ENCODE peak calls at places on chromosomes 7 and 10, in eight cellular contexts. Y, E, M, O, I, P, N and V are unnamed samples.

GRCh38 chr10:119297207-119297968 is 90.0 kb downstream of the GRK5 start:
- DNase-seq in Y (no peak), E (no peak), M (no peak), O (no peak), I (no peak), P (no peak), N (no peak), V (no peak)

GRCh38 chr10:102497545-102497944 is 5.0 kb downstream of the ACTR1A start:
- DNase-seq in Y (no peak), E (no peak), M (no peak), O (no peak), I (no peak), P (no peak), N (no peak), V (no peak)

GRCh38 chr7:29609162-29610030 is 45.8 kb downstream of the PRR15 start:
- DNase-seq in Y (peak), E (peak), M (peak), O (peak), I (peak), P (peak), N (peak), V (no peak)

GRCh38 chr10:106474891-106475290 is 689.6 kb downstream of the SORCS1 start:
- DNase-seq in Y (no peak), E (no peak), M (peak), O (peak), I (no peak), P (no peak), N (no peak), V (no peak)

GRCh38 chr7:85593355-85593754 is 406.5 kb upstream of the SEMA3D start:
- DNase-seq in Y (no peak), E (no peak), M (no peak), O (no peak), I (no peak), P (no peak), N (no peak), V (no peak)

GRCh38 chr7:152399344-152399743 is 36.5 kb downstream of the KMT2C start:
- DNase-seq in Y (no peak), E (no peak), M (no peak), O (no peak), I (no peak), P (peak), N (no peak), V (no peak)

GRCh38 chr7:51324206-51324884 is 7.7 kb upstream of the COBL start:
- DNase-seq in Y (no peak), E (no peak), M (no peak), O (peak), I (no peak), P (no peak), N (no peak), V (no peak)

GRCh38 chr10:118259288-118259906 is 82.7 kb downstream of the FAM204A start:
- DNase-seq in Y (no peak), E (peak), M (peak), O (peak), I (peak), P (peak), N (no peak), V (no peak)

GRCh38 chr10:72027498-72027897 is 60.9 kb downstream of the SPOCK2 start:
- DNase-seq in Y (no peak), E (no peak), M (peak), O (no peak), I (no peak), P (no peak), N (peak), V (no peak)

GRCh38 chr10:78944658-78945333 is 124.0 kb upstream of the ZMIZ1 start:
- DNase-seq in Y (no peak), E (no peak), M (peak), O (peak), I (no peak), P (no peak), N (peak), V (no peak)

GRCh38 chr10:90925078-90926029 is 4.5 kb upstream of the ANKRD1 start:
- DNase-seq in Y (no peak), E (no peak), M (no peak), O (no peak), I (no peak), P (no peak), N (no peak), V (no peak)

GRCh38 chr7:131502810-131503545 is 53.5 kb downstream of the PODXL start:
- DNase-seq in Y (no peak), E (peak), M (no peak), O (peak), I (peak), P (no peak), N (no peak), V (no peak)

GRCh38 chr10:19917756-19918478 is 101.7 kb downstream of the PLXDC2 start:
- DNase-seq in Y (no peak), E (no peak), M (no peak), O (no peak), I (no peak), P (no peak), N (peak), V (no peak)

GRCh38 chr10:114618722-114619121 is 39.4 kb downstream of the ABLIM1 start:
- DNase-seq in Y (no peak), E (no peak), M (no peak), O (no peak), I (no peak), P (no peak), N (no peak), V (no peak)

GRCh38 chr10:95391570-95392249 is 100.9 kb upstream of the PDLIM1 start:
- DNase-seq in Y (no peak), E (peak), M (peak), O (peak), I (no peak), P (peak), N (peak), V (no peak)

GRCh38 chr7:47428052-47428779 is 153.7 kb downstream of the TNS3 start:
- DNase-seq in Y (peak), E (no peak), M (no peak), O (no peak), I (no peak), P (no peak), N (no peak), V (no peak)

GRCh38 chr10:132511692-132512442 is 25.7 kb upstream of the INPP5A start:
- DNase-seq in Y (no peak), E (no peak), M (no peak), O (no peak), I (no peak), P (no peak), N (no peak), V (no peak)

GRCh38 chr7:90766814-90767564 is 170.9 kb downstream of the CDK14 start:
- DNase-seq in Y (no peak), E (no peak), M (peak), O (peak), I (peak), P (peak), N (peak), V (no peak)

DNA sequence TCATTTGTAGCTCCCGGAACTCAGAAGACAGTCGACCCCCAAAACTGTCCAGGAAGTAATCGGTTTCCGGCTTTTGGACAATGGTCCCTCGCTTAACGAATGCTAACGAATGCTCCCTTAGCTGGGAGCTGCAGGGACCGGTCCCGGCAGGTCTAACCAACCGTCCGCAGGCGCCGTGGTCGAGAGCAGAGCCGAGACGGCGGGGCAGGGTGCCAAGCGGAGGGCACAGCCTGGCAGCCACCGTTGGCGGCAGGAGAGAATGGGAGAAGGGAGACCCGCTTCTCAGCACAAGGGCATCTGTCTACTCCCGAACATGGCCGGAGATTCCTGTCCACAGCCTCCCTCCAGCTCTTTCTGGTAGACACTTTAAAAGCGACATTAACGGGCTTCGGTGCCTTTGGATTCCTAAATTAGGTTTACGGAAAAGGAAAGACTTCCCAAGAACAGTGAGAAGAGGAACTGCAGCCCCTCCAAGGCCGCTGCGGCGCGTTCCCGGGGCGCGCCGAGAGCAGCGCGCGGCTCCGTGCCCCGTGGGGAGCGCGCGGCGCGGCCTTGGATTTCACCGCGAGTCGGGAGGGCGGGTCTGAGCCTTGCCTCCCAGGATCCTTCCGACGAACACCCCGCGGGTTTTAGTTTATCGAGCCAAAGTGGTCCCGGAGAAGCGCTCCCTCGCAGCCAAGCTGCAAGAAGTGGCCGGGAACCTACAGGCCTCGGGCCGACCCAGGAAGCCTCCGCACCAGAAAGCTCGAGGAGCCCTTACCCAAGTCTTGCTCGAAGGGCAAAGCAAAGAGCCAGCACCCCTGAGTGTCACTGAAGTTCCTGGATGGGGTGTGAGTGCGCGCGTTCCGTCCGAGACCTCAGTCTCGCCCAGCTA is 3.6 kb upstream of the TBX20 start:
- DNase-seq in Y (no peak), E (no peak), M (no peak), O (no peak), I (no peak), P (peak), N (no peak), V (no peak)
- TF ChIP-seq EZH2 in Y (peak), E (no peak), M (no peak), O (no peak), I (no peak), P (peak), N (peak), V (no peak)

GRCh38 chr10:59362184-59362966 is at the start of gene FAM13C:
- DNase-seq in Y (peak), E (no peak), M (peak), O (peak), I (peak), P (peak), N (peak), V (no peak)
- H3K9ac ChIP-seq in Y (no peak), E (no peak), M (peak), O (peak), I (no peak), P (peak), N (peak), V (peak)

GRCh38 chr10:49686651-49687050 is 7.2 kb downstream of the C10orf53 start:
- DNase-seq in Y (no peak), E (no peak), M (no peak), O (no peak), I (no peak), P (no peak), N (no peak), V (no peak)

GRCh38 chr10:49691588-49691987 is 12.1 kb downstream of the C10orf53 start:
- DNase-seq in Y (no peak), E (no peak), M (no peak), O (no peak), I (no peak), P (no peak), N (no peak), V (no peak)

GRCh38 chr10:49689882-49690510 is 10.5 kb downstream of the C10orf53 start:
- DNase-seq in Y (no peak), E (no peak), M (no peak), O (no peak), I (no peak), P (peak), N (no peak), V (no peak)

GRCh38 chr10:49690673-49691356 is 11.4 kb downstream of the C10orf53 start:
- DNase-seq in Y (no peak), E (no peak), M (no peak), O (peak), I (no peak), P (peak), N (no peak), V (no peak)

GRCh38 chr10:49688920-49689319 is 9.5 kb downstream of the C10orf53 start:
- DNase-seq in Y (no peak), E (no peak), M (no peak), O (no peak), I (no peak), P (no peak), N (no peak), V (no peak)
- TF ChIP-seq EZH2 in Y (no peak), E (no peak), M (no peak), O (no peak), I (no peak), P (peak), N (no peak), V (no peak)

GRCh38 chr7:27202741-27203134 is 2.8 kb upstream of the HOXA13 start:
- DNase-seq in Y (no peak), E (no peak), M (no peak), O (no peak), I (no peak), P (no peak), N (no peak), V (no peak)

GRCh38 chr7:27203378-27203953 is 3.6 kb upstream of the HOXA13 start:
- DNase-seq in Y (no peak), E (no peak), M (peak), O (no peak), I (no peak), P (no peak), N (no peak), V (no peak)

GRCh38 chr7:27201231-27202017 is 1.5 kb upstream of the HOXA13 start:
- DNase-seq in Y (no peak), E (no peak), M (peak), O (peak), I (no peak), P (no peak), N (no peak), V (no peak)

GRCh38 chr7:27200761-27201230 is 905 bp upstream of the HOXA13 start:
- DNase-seq in Y (no peak), E (no peak), M (peak), O (no peak), I (no peak), P (peak), N (no peak), V (no peak)

GRCh38 chr7:27202018-27202740 is 2.3 kb upstream of the HOXA13 start:
- DNase-seq in Y (no peak), E (no peak), M (peak), O (no peak), I (no peak), P (no peak), N (no peak), V (no peak)
- H3K9ac ChIP-seq in Y (no peak), E (no peak), M (peak), O (no peak), I (no peak), P (no peak), N (no peak), V (no peak)

DNA sequence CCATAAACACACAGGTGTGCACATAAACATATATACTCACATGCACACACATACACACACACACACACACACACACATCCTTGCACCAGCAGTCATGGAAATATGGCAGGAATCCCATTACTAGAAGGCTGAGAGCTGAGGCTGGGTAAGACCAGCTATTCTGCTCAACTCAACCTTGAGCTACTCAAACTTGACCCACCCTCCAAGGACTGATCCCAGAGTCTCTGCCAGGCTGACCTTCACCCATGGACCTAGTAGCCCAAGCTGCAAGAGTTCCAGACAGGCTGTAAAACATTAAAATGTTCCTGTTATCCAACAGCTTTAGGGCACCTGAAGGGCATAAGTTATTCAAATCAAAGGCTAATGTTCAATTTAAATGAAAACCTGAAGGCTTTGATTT is 134.6 kb downstream of the FRMD4A start:
- DNase-seq in Y (no peak), E (no peak), M (no peak), O (no peak), I (no peak), P (no peak), N (no peak), V (no peak)
- TF ChIP-seq EZH2 in Y (no peak), E (no peak), M (no peak), O (no peak), I (no peak), P (no peak), N (no peak), V (no peak)

GRCh38 chr10:6236349-6237188 is 33.8 kb downstream of the PFKFB3 start:
- DNase-seq in Y (no peak), E (no peak), M (no peak), O (no peak), I (no peak), P (no peak), N (peak), V (no peak)
- H3K9ac ChIP-seq in Y (no peak), E (no peak), M (no peak), O (no peak), I (no peak), P (no peak), N (no peak), V (no peak)

GRCh38 chr7:101814996-101815825 is 2.2 kb upstream of the CUX1 start:
- DNase-seq in Y (peak), E (peak), M (peak), O (peak), I (no peak), P (peak), N (no peak), V (no peak)

GRCh38 chr7:101815826-101816488 is 1.5 kb upstream of the CUX1 start:
- DNase-seq in Y (peak), E (peak), M (peak), O (peak), I (peak), P (peak), N (peak), V (no peak)

GRCh38 chr7:101813414-101814019 is 3.9 kb upstream of the CUX1 start:
- DNase-seq in Y (no peak), E (no peak), M (no peak), O (no peak), I (no peak), P (no peak), N (no peak), V (no peak)

GRCh38 chr7:101812595-101812994 is 4.8 kb upstream of the CUX1 start:
- DNase-seq in Y (no peak), E (no peak), M (no peak), O (no peak), I (no peak), P (no peak), N (no peak), V (no peak)

DNA sequence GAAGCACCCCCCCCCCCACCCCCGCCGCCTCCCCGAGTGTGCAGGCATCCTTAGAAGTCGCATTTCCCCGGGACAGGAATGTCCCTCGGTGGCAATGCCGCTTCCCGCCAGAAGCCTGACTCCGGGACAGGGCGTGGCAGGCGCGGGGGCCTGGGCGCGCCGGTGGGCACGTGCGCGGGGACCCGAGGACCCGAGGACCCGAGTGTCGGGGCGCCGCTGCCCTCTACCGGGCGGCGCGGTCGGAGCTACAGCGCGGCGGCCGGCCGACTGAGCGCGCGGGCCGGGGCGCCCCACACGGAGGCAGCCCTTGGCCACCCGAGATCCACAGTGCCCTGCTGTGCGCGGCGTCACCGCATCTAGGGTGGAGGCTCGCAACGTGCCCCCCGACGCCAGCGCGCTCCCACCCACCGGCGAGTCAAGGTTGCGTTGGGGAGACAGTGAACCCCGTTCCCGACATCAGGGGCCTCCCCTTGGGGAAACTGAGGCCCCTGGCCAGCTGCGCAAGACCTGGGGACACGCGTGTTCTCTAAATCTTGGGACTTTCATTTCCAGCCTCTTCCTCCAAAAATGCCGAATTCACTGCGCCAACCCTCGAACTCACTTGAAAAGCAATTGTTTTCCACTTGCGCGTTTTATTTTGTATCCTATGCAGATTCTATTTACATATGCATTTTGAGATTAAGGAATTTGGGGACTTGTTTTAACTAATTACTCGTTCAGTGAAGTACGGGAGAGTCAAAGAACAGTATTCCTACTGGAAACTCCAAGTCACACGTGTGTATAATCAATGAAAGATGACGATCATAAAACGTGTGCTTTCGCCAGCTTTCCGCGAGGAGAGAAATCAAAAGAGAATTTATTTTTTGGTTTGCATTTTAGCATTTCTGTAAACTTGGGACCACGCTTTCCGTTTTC is 3.1 kb upstream of the CUX1 start:
- DNase-seq in Y (peak), E (peak), M (peak), O (peak), I (peak), P (peak), N (no peak), V (no peak)
- TF ChIP-seq EZH2 in Y (no peak), E (no peak), M (no peak), O (no peak), I (no peak), P (peak), N (peak), V (no peak)

DNA sequence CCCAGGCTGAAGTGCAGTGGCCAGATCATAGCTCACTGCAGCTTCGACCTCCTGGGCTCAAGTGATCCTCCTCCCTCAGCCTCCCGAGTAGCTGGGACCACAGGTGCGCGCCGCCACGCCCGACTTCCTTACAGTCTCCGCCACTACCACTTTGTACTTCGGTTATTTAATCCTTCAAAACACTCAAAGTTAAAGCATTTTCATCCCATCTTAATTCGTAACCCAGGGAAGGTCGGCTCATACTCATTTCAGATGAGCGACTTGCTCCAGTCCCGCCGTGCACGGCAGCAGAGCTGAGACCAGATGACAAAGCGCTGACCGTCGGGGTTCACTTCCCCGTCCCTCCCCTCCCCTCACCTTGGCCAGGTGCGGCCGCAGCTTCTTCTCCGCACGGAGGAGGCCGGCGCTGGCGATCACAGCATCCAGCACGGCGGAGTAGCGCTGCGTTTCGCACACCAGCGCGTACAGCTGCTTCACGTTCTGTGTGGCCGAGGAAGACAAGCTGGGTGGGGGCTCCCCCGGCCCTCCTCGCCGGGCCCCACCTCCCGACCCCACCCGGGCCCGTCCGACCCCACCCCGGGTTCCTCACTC is 457 bp downstream of the NSUN5 start:
- DNase-seq in Y (peak), E (no peak), M (peak), O (peak), I (no peak), P (peak), N (no peak), V (no peak)
- H3K9ac ChIP-seq in Y (no peak), E (peak), M (peak), O (peak), I (peak), P (peak), N (peak), V (peak)

GRCh38 chr10:15541376-15541775 is 170.3 kb upstream of the FAM171A1 start:
- DNase-seq in Y (no peak), E (no peak), M (no peak), O (peak), I (no peak), P (no peak), N (no peak), V (no peak)
- TF ChIP-seq EZH2 in Y (no peak), E (no peak), M (no peak), O (no peak), I (no peak), P (no peak), N (no peak), V (no peak)